ENCODE peak calls at places on chromosomes 13 and 19, in five cellular contexts. J is foreskin fibroblast, G is hepatocyte, C is IMR-90, B is astrocyte of the spinal cord. A is an unnamed sample.

GRCh38 chr13:70893832-70894231 is 785.6 kb upstream of the KLHL1 start:
- DNase-seq in G (no peak), C (no peak), B (peak), J (no peak), A (no peak)

GRCh38 chr13:64525687-64526086 is 2704.4 kb downstream of the PCDH9 start:
- DNase-seq in G (no peak), B (no peak), C (no peak), J (no peak), A (no peak)

GRCh38 chr19:28874742-28875141 is 338.2 kb downstream of the UQCRFS1 start:
- DNase-seq in C (no peak), J (no peak), B (no peak), G (no peak), A (no peak)

GRCh38 chr19:48636859-48637448 is at the start of gene DBP:
- DNase-seq in C (no peak), G (peak), J (no peak), B (no peak), A (no peak)

GRCh38 chr19:55384576-55385235 is 614 bp upstream of the TMEM238 start:
- DNase-seq in C (no peak), B (no peak), G (no peak), J (no peak), A (no peak)

GRCh38 chr13:59906413-59907027 is 257.2 kb downstream of the DIAPH3 start:
- DNase-seq in J (peak), C (peak), G (peak), B (peak), A (peak)

GRCh38 chr13:49466240-49466914 is 22.3 kb downstream of the SETDB2 start:
- DNase-seq in C (no peak), J (no peak), G (peak), B (no peak), A (no peak)

GRCh38 chr13:75042809-75043208 is 439.2 kb downstream of the TBC1D4 start:
- DNase-seq in B (no peak), C (no peak), J (no peak), G (no peak), A (no peak)

GRCh38 chr13:33111414-33112110 is 95.3 kb downstream of the KL start:
- DNase-seq in G (no peak), C (peak), B (peak), J (peak), A (no peak)

GRCh38 chr19:54209748-54210494 is 9.3 kb downstream of the RPS9 start:
- DNase-seq in C (peak), G (peak), J (peak), B (peak), A (peak)

GRCh38 chr13:45120967-45121366 is 657 bp downstream of the GTF2F2 start:
- DNase-seq in J (no peak), G (no peak), C (no peak), B (no peak), A (no peak)

GRCh38 chr13:72458701-72459100 is 268.7 kb downstream of the MZT1 start:
- DNase-seq in B (peak), G (no peak), J (no peak), C (no peak), A (peak)

GRCh38 chr13:100363351-100363750 is 225.2 kb downstream of the GGACT start:
- DNase-seq in C (peak), G (no peak), B (peak), J (peak), A (no peak)

GRCh38 chr13:44755872-44756271 is 179.7 kb upstream of the TSC22D1 start:
- DNase-seq in B (peak), J (peak), G (no peak), C (peak), A (peak)

GRCh38 chr13:113437408-113438010 is 15.8 kb downstream of the ADPRHL1 start:
- DNase-seq in G (no peak), J (no peak), B (no peak), C (peak), A (no peak)

GRCh38 chr13:90800082-90800746 is 547.3 kb upstream of the MIR17HG start:
- DNase-seq in B (no peak), G (peak), C (no peak), J (no peak), A (no peak)

GRCh38 chr19:40512473-40513344 is 45.9 kb downstream of the SPTBN4 start:
- DNase-seq in C (peak), G (peak), B (peak), J (no peak), A (no peak)

GRCh38 chr19:1980782-1981181 is 34.7 kb downstream of the BTBD2 start:
- DNase-seq in C (no peak), B (no peak), G (no peak), J (no peak), A (no peak)

GRCh38 chr19:19592690-19593089 is 25.8 kb downstream of the PBX4 start:
- DNase-seq in G (no peak), J (no peak), B (no peak), C (no peak), A (no peak)

GRCh38 chr19:19587776-19588175 is 30.7 kb downstream of the PBX4 start:
- DNase-seq in C (no peak), G (no peak), B (no peak), J (no peak), A (no peak)

GRCh38 chr19:19594371-19594770 is 24.1 kb downstream of the PBX4 start:
- DNase-seq in J (no peak), G (no peak), C (no peak), B (no peak), A (no peak)

GRCh38 chr19:19588546-19588945 is 29.9 kb downstream of the PBX4 start:
- DNase-seq in C (peak), B (peak), G (no peak), J (peak), A (peak)

GRCh38 chr19:19591133-19591825 is 27.2 kb downstream of the PBX4 start:
- DNase-seq in B (peak), G (peak), C (peak), J (peak), A (peak)
- H3K4me3 ChIP-seq in B (no peak), G (no peak), C (no peak), J (peak), A (no peak)

GRCh38 chr19:56837004-56837403 is 3.5 kb downstream of the PEG3 start:
- DNase-seq in B (no peak), G (no peak), C (no peak), J (no peak), A (no peak)

GRCh38 chr19:56837492-56837891 is 3.0 kb downstream of the PEG3 start:
- DNase-seq in C (no peak), G (no peak), J (no peak), B (peak), A (no peak)

GRCh38 chr19:56838680-56838929 is 1.9 kb downstream of the PEG3 start:
- DNase-seq in J (no peak), G (no peak), C (no peak), B (no peak), A (no peak)

GRCh38 chr19:56838930-56839664 is 1.4 kb downstream of the PEG3 start:
- DNase-seq in B (peak), J (peak), C (no peak), G (no peak), A (peak)

DNA sequence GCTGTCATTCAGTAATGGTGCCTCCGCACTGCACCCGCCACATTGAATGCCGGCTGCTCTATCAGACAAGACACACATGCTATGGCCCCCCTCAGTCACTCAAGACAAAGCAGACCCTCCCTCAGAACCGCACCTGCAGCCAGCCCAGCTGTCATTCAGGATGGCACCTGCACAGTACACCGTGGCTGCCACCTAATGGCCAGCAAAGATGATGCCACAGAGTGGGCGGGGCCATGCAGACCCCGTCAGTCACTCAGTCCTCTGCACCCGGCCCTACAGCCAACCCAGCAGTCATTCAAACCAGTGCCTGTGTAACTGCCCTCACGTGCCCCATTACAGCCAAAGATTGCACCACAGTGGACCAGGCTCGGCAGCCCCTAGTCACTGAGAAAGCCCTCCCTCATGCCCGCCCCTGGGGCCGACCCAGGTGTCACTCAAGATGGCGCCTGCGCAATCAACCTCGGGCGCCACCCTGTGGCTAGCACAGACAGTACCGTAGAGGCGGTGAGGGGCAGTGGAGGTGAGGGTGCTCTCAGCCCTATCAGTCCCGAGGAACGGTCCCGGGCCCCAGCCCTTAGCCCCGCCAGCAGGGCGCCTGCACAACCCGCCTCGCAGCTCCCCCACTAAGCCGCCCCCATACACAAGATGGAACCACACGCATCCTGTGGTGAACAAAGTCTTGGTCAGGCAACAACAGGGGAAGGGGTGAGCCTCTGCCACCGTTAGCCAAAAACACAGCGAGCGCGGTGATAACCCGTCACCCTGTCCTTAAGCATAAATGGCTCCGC is 2.4 kb downstream of the PEG3 start:
- DNase-seq in C (no peak), J (no peak), G (no peak), B (peak), A (no peak)
- TF ChIP-seq CTCF in C (no peak), J (no peak), G (no peak), B (no peak), A (no peak)

DNA sequence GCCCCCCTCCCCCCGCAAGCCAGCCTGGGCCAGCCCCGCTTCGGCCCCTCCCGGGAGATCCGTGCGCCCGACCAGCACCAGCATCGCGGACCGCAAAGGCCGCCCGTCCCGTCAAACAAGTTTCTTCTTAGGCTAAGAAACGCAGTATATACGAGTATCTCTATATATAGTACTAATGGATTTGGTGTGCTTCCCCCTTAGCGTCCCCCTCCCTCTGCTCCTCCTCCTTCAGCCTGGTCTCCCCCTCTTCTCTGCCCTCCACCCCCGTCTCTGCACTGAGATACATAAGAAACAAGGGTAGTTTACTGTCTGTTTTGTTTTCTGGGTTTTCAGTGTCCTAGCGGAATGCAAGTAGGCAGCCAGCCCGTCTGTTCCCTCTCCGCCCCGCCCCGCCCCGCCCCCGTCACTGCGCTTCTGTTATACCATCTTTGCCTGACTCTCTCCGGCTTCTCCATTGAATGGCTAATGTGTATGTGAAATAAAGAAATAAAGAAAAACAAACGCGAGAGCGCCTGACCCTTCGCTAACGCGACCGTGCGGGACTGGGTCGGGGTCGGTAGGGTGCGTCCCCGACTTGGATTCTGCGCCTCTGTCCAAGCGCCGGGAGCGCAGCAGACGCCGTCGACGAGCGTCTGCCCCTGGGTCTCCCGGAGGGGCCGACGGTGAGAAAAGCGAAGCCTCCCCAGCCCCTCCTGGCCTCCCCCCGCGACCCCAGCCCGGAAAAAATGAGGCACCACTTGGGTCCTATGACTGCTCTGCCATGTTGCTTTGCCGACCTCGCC is 4.2 kb downstream of the LYL1 start:
- DNase-seq in J (peak), C (no peak), G (no peak), B (peak), A (peak)
- H3K4me3 ChIP-seq in J (no peak), C (no peak), G (no peak), B (no peak), A (peak)

DNA sequence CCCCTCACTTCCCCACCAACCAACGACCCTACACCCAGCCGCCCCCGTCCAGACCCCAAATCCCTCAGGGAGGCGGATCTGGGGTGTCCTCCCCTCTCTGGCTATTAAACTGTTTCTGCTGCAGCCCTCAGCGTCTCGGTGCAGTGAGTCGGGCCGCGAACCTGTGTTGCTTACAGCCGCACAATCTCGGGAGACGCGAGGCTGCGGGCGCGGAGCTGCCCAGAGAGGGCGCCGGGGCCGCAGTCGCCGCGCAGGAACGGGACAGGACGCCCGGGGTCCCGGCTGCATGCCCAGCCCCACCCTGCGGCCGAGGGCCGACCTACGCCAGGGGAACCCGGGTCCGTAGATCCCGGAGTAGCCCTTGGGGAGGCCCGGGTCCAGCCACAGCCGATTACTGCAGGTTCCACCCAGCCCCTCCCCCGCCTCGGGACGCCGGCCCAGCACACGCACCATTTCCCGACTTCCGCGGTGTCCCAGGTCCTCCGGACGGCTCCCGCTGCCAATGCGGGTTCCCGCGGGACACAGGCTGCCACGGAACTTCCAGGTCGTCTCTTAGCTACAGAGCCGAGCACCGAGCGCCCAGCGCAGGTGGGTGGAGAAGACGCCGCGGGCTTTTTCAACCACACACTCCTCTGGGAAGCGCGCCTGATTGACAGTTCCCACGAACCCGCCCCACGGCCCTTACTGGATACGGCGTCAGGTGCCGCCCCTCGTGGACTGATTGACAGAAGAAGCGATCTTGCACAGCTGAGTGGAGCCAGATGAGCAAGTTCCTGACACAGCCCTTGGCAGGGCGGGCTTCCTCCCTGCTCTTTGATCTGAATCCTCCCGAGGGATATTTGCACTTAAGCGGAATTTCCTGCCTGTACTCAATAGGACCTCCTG is at the start of gene ZNF799:
- DNase-seq in J (peak), B (peak), C (peak), G (peak), A (peak)
- TF ChIP-seq CTCF in J (no peak), B (peak), C (peak), G (peak), A (peak)

GRCh38 chr13:51475727-51476521 is 23.1 kb upstream of the INTS6 start:
- DNase-seq in J (peak), C (peak), B (peak), G (no peak), A (peak)
- H3K4me3 ChIP-seq in J (no peak), C (no peak), B (no peak), G (no peak), A (no peak)